ENCODE peak calls at places on chromosomes 7 and 10, in five cellular contexts. C is central memory CD4-positive, alpha-beta T cell; T is small intestine; U is stimulated activated CD4-positive, alpha-beta T cell treated with anti-CD3 and anti-CD28 coated beads, Interleukin-2, amount 100 ng/mL, for 24 hours; W is NCI-H2029. B is an unnamed sample.

GRCh38 chr7:101386177-101386557 is 23.5 kb downstream of the COL26A1 start:
- DNase-seq in C (no peak), T (no peak), U (no peak), W (no peak), B (no peak)

GRCh38 chr10:14787938-14788337 is 13.2 kb upstream of the FAM107B start:
- DNase-seq in C (no peak), T (no peak), U (no peak), W (no peak), B (no peak)

GRCh38 chr10:101135151-101136006 is 4.3 kb downstream of the TLX1 start:
- DNase-seq in C (no peak), T (no peak), U (no peak), W (no peak), B (no peak)

GRCh38 chr10:89481662-89482061 is 53.7 kb downstream of the SLC16A12 start:
- DNase-seq in C (no peak), T (no peak), U (no peak), W (no peak), B (no peak)

GRCh38 chr7:142638581-142638980 is 110.7 kb upstream of the PRSS1 start:
- DNase-seq in C (no peak), T (no peak), U (no peak), W (no peak), B (no peak)

GRCh38 chr10:11670311-11670825 is 58.9 kb upstream of the USP6NL start:
- DNase-seq in C (no peak), T (no peak), U (no peak), W (no peak), B (no peak)

GRCh38 chr10:34854147-34854601 is 39.1 kb upstream of the PARD3 start:
- DNase-seq in C (no peak), T (no peak), U (no peak), W (no peak), B (no peak)

GRCh38 chr10:52216852-52217251 is 97.2 kb upstream of the DKK1 start:
- DNase-seq in C (no peak), T (peak), U (no peak), W (no peak), B (no peak)

GRCh38 chr7:102426268-102427031 is 6.9 kb upstream of the ORAI2 start:
- DNase-seq in C (peak), T (peak), U (peak), W (no peak), B (no peak)

GRCh38 chr10:67818323-67818722 is 19.7 kb downstream of the DNAJC12 start:
- DNase-seq in C (no peak), T (no peak), U (no peak), W (peak), B (no peak)

GRCh38 chr7:10706875-10707493 is 266.7 kb upstream of the PHF14 start:
- DNase-seq in C (no peak), T (no peak), U (no peak), W (no peak), B (no peak)

GRCh38 chr7:148042935-148043334 is 547.6 kb upstream of the C7orf33 start:
- DNase-seq in C (no peak), T (no peak), U (no peak), W (peak), B (no peak)

GRCh38 chr10:110681023-110681681 is 37.0 kb downstream of the RBM20 start:
- DNase-seq in C (no peak), T (peak), U (peak), W (no peak), B (no peak)

GRCh38 chr10:3692331-3692860 is 92.6 kb downstream of the KLF6 start:
- DNase-seq in C (no peak), T (peak), U (no peak), W (no peak), B (no peak)

GRCh38 chr7:95828824-95829428 is 56.6 kb downstream of the DYNC1I1 start:
- DNase-seq in C (no peak), T (no peak), U (no peak), W (no peak), B (no peak)

GRCh38 chr10:59289809-59290208 is 72.5 kb downstream of the FAM13C start:
- DNase-seq in C (no peak), T (no peak), U (no peak), W (no peak), B (no peak)

GRCh38 chr7:148144827-148145226 is 445.7 kb upstream of the C7orf33 start:
- DNase-seq in C (no peak), T (no peak), U (no peak), W (no peak), B (no peak)